ENCODE peak calls at places on chromosome 7, in seven cellular contexts. C, X, W, M, Q, U and R are unnamed samples.

GRCh38 chr7:86991844-86992243 is 67.6 kb downstream of the ELAPOR2 start:
- DNase-seq in M (peak), Q (no peak), W (no peak), C (no peak), U (peak), X (no peak), R (no peak)

GRCh38 chr7:5296015-5296621 is 13.4 kb downstream of the SLC29A4 start:
- DNase-seq in Q (no peak), U (no peak), X (no peak), M (no peak), C (no peak), W (no peak), R (no peak)

GRCh38 chr7:92833766-92834605 is 2.4 kb downstream of the CDK6 start:
- DNase-seq in X (peak), Q (peak), M (peak), C (peak), W (no peak), U (peak), R (peak)

GRCh38 chr7:158783595-158783994 is 45.7 kb downstream of the ESYT2 start:
- DNase-seq in U (no peak), X (no peak), C (no peak), Q (no peak), W (peak), M (no peak), R (peak)

GRCh38 chr7:50664461-50664922 is 99.3 kb upstream of the DDC start:
- DNase-seq in Q (peak), W (peak), C (no peak), X (peak), M (peak), U (no peak), R (no peak)

GRCh38 chr7:124761164-124761715 is 4.4 kb downstream of the GPR37 start:
- DNase-seq in X (no peak), M (no peak), U (no peak), Q (no peak), W (no peak), C (no peak), R (no peak)

GRCh38 chr7:29258951-29259350 is 64.4 kb downstream of the CHN2 start:
- DNase-seq in X (no peak), W (no peak), C (no peak), Q (no peak), U (no peak), M (no peak), R (no peak)

GRCh38 chr7:44449531-44449930 is 40.9 kb downstream of the NUDCD3 start:
- DNase-seq in C (no peak), U (peak), W (no peak), M (peak), Q (peak), X (no peak), R (peak)

GRCh38 chr7:158723714-158724385 is 19.2 kb upstream of the NCAPG2 start:
- DNase-seq in X (no peak), C (no peak), U (no peak), M (no peak), Q (no peak), W (no peak), R (no peak)

GRCh38 chr7:90835861-90836260 is 239.7 kb downstream of the CDK14 start:
- DNase-seq in M (no peak), U (no peak), X (no peak), C (no peak), W (peak), Q (no peak), R (no peak)

GRCh38 chr7:16604054-16604453 is 41.5 kb downstream of the ANKMY2 start:
- DNase-seq in M (no peak), U (no peak), Q (peak), W (peak), C (no peak), X (no peak), R (no peak)